ENCODE peak calls at places on chromosomes 3 and 15, in five cellular contexts. H is GM23248, Z is astrocyte, N is MM.1S, S is HepG2. U is an unnamed sample.
A peak's percentile ranks its signal among the peaks of the same experiment; 100 is the strongest.

GRCh38 chr15:38323895-38324294 is 71.3 kb downstream of the SPRED1 start:
- DNase-seq in H (no peak), Z (no peak), N (no peak), S (no peak), U (no peak)

GRCh38 chr3:64417816-64418215 is 192.6 kb upstream of the PRICKLE2 start:
- DNase-seq in H (peak; percentile 60), Z (peak; percentile 55), N (no peak), S (no peak), U (no peak)

GRCh38 chr3:78163379-78163778 is 1123.5 kb downstream of the ROBO2 start:
- DNase-seq in H (no peak), Z (no peak), N (no peak), S (no peak), U (no peak)

GRCh38 chr15:36251450-36251849 is 328.0 kb upstream of the CDIN1 start:
- DNase-seq in H (peak; percentile 4), Z (no peak), N (no peak), S (no peak), U (no peak)

GRCh38 chr15:52139599-52140462 is 27.3 kb upstream of the BCL2L10 start:
- DNase-seq in H (peak; percentile 80), Z (peak; percentile 32), N (peak; percentile 71), S (peak; percentile 60), U (peak; percentile 65)

GRCh38 chr3:85838921-85839320 is 880.1 kb downstream of the CADM2 start:
- DNase-seq in H (no peak), Z (no peak), N (no peak), S (no peak), U (no peak)

GRCh38 chr3:25576836-25577454 is 87.8 kb downstream of the TOP2B start:
- DNase-seq in H (no peak), Z (peak; percentile 74), N (no peak), S (no peak), U (no peak)

GRCh38 chr3:121969631-121970030 is 52.4 kb downstream of the ILDR1 start:
- DNase-seq in H (no peak), Z (peak; percentile 16), N (no peak), S (no peak), U (no peak)

GRCh38 chr3:35291837-35292236 is 347.5 kb upstream of the ARPP21 start:
- DNase-seq in H (no peak), Z (no peak), N (no peak), S (no peak), U (no peak)

GRCh38 chr3:117708601-117709000 is 999.0 kb downstream of the TUSC7 start:
- DNase-seq in H (peak; percentile 33), Z (peak; percentile 58), N (no peak), S (no peak), U (no peak)

GRCh38 chr3:158777171-158777873 is 24.5 kb upstream of the MFSD1 start:
- DNase-seq in H (no peak), Z (no peak), N (no peak), S (no peak), U (no peak)

GRCh38 chr3:196477678-196478077 is 25.9 kb downstream of the RNF168 start:
- DNase-seq in H (no peak), Z (no peak), N (no peak), S (no peak), U (no peak)

GRCh38 chr15:63246691-63247464 is 30.5 kb upstream of the APH1B start:
- DNase-seq in H (peak; percentile 94), Z (peak; percentile 58), N (no peak), S (peak; percentile 13), U (peak; percentile 87)

DNA sequence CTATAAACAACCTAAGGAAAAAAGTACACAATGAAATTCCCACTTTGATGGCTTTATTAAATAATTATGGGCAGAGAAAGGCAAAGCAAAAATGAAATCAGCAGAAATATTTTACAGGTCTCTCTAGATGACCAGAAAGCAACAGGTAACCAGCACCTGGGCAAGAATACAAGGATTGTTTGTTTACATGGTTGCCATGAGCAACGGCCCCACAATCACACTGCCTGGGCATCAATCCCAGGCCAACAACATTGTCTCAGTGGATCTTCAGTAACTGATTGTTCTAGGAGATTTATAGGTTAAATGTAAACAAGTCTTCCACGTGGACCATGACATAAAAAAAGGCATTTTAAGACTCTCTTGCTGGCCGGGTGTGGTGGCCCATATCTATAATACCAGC is 82.6 kb downstream of the PDZRN3 start:
- DNase-seq in H (no peak), Z (no peak), N (no peak), S (no peak), U (no peak)
- H3K4me1 ChIP-seq in H (peaks cover 45% of the 10 kb centered on the region), Z (peaks cover 10% of the 10 kb centered on the region), N (no peaks in the 10 kb centered on the region), S (no peaks in the 10 kb centered on the region), U (no peaks in the 10 kb centered on the region)

GRCh38 chr3:149646181-149646766 is 11.6 kb downstream of the WWTR1 start:
- DNase-seq in H (peak; percentile 85), Z (peak; percentile 76), N (no peak), S (no peak), U (peak; percentile 19)
- H3K27me3 ChIP-seq in H (no peaks in the 10 kb centered on the region), Z (no peaks in the 10 kb centered on the region), N (no peaks in the 10 kb centered on the region), S (no peaks in the 10 kb centered on the region), U (no peaks in the 10 kb centered on the region)

DNA sequence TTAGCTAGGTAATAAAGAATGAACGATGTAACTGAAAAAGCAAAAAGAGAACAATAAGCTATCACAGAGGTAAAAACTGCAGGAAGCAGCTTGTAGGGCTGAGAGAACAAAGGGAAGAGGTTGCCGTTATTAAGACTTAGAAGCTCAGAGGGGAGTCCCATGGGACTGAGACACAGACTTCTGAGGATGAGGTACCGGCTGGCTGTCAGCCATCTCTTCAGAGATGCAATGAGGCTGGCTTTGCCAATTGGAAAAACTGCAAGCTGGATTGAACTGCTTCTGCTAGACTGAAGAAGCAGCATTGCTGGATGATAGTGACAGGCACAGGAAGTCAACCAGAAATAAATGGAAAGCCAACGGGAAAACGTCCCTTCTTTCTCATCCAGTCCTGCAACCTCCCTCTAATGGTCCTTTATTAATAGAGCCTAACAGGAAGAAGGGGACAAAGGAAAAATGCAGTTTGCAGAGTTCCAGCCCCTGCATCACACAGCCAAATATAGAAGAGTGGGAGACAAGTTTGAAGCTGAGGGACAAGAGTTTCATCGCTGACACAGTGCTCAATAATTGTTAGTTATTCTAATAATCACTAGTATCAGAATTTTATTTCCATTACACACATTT is 21.1 kb upstream of the KLHL6 start:
- DNase-seq in H (peak; percentile 61), Z (no peak), N (no peak), S (no peak), U (no peak)
- H2AFZ ChIP-seq in H (no peak overlapping the region), Z (no peak overlapping the region), N (no peak overlapping the region), S (no peak overlapping the region), U (no peak overlapping the region)

GRCh38 chr15:75864213-75865059 is 21.2 kb downstream of the UBE2Q2 start:
- DNase-seq in H (no peak), Z (no peak), N (no peak), S (no peak), U (no peak)
- H3K4me1 ChIP-seq in H (no peaks in the 10 kb centered on the region), Z (no peaks in the 10 kb centered on the region), N (peaks cover 4% of the 10 kb centered on the region), S (peaks cover 5% of the 10 kb centered on the region), U (no peaks in the 10 kb centered on the region)

GRCh38 chr3:45782381-45782780 is 14.0 kb downstream of the SLC6A20 start:
- DNase-seq in H (no peak), Z (no peak), N (no peak), S (no peak), U (no peak)
- H3K27me3 ChIP-seq in H (peaks cover 26% of the 10 kb centered on the region), Z (peaks cover 19% of the 10 kb centered on the region), N (no peaks in the 10 kb centered on the region), S (peaks cover 33% of the 10 kb centered on the region), U (no peaks in the 10 kb centered on the region)